ENCODE peak calls at places on chromosome 7, in five cellular contexts. O, G, Y, I and V are unnamed samples.

GRCh38 chr7:30164567-30164966 is 29.8 kb downstream of the MTURN start:
- DNase-seq in O (no peak), G (peak), Y (peak), I (peak), V (peak)

GRCh38 chr7:143882020-143882610 is 19.9 kb downstream of the TCAF1 start:
- DNase-seq in O (no peak), G (peak), Y (peak), I (no peak), V (peak)

GRCh38 chr7:16905300-16906044 is 23.7 kb upstream of the AGR3 start:
- DNase-seq in O (no peak), G (no peak), Y (no peak), I (no peak), V (no peak)

GRCh38 chr7:36299882-36300341 is 89.8 kb upstream of the ANLN start:
- DNase-seq in O (no peak), G (no peak), Y (no peak), I (no peak), V (no peak)

GRCh38 chr7:43260980-43261878 is 148.8 kb downstream of the HECW1 start:
- DNase-seq in O (peak), G (peak), Y (peak), I (peak), V (peak)

GRCh38 chr7:44282601-44283171 is 42.7 kb downstream of the CAMK2B start:
- DNase-seq in O (peak), G (no peak), Y (no peak), I (no peak), V (no peak)

GRCh38 chr7:44046321-44047061 is 2.0 kb downstream of the DBNL start:
- DNase-seq in O (peak), G (no peak), Y (no peak), I (no peak), V (no peak)

GRCh38 chr7:132446666-132447217 is 129.5 kb downstream of the PLXNA4 start:
- DNase-seq in O (no peak), G (no peak), Y (no peak), I (no peak), V (no peak)

GRCh38 chr7:666454-667292 is 59.8 kb upstream of the DNAAF5 start:
- DNase-seq in O (no peak), G (no peak), Y (no peak), I (no peak), V (no peak)

GRCh38 chr7:130419652-130420051 is 21.2 kb downstream of the CEP41 start:
- DNase-seq in O (no peak), G (no peak), Y (no peak), I (no peak), V (no peak)

GRCh38 chr7:116399808-116400207 is 99.7 kb upstream of the CAV2 start:
- DNase-seq in O (no peak), G (no peak), Y (no peak), I (no peak), V (no peak)

GRCh38 chr7:102079140-102080002 is 207.3 kb upstream of the SH2B2 start:
- DNase-seq in O (no peak), G (no peak), Y (peak), I (no peak), V (no peak)

GRCh38 chr7:139118234-139118802 is 8.8 kb upstream of the ZC3HAV1 start:
- DNase-seq in O (peak), G (no peak), Y (no peak), I (peak), V (no peak)

GRCh38 chr7:1476859-1477258 is 17.6 kb upstream of the MICALL2 start:
- DNase-seq in O (no peak), G (no peak), Y (no peak), I (no peak), V (no peak)

GRCh38 chr7:7861211-7861633 is 107.4 kb upstream of the GLCCI1 start:
- DNase-seq in O (no peak), G (peak), Y (no peak), I (peak), V (no peak)

GRCh38 chr7:151091431-151091830 is 5.2 kb downstream of the AGAP3 start:
- DNase-seq in O (no peak), G (no peak), Y (no peak), I (no peak), V (no peak)

GRCh38 chr7:135197343-135197742 is 14.0 kb downstream of the WDR91 start:
- DNase-seq in O (no peak), G (no peak), Y (no peak), I (no peak), V (no peak)